ENCODE peak calls at places on chromosomes 16 and 17, in nine cellular contexts. J, P, D, A, K, B, I, W and V are unnamed samples.

GRCh38 chr17:64331946-64332493 is 58.6 kb downstream of the PECAM1 start:
- DNase-seq in I (no peak), J (no peak), B (no peak), A (no peak), P (no peak), W (no peak), K (no peak), D (peak), V (no peak)

GRCh38 chr16:14007460-14007859 is 63.7 kb upstream of the MRTFB start:
- DNase-seq in P (no peak), B (no peak), A (no peak), J (no peak), W (no peak), K (peak), D (no peak), I (no peak), V (no peak)

GRCh38 chr17:29563816-29564215 is 3.0 kb downstream of the ABHD15 start:
- DNase-seq in P (no peak), B (no peak), D (no peak), A (no peak), K (no peak), J (no peak), W (no peak), I (no peak), V (no peak)

GRCh38 chr17:34451313-34451712 is 88.3 kb upstream of the CCL1 start:
- DNase-seq in J (no peak), B (no peak), A (no peak), W (no peak), D (no peak), K (no peak), P (no peak), I (no peak), V (no peak)

GRCh38 chr17:2025622-2026309 is 632 bp upstream of the RTN4RL1 start:
- DNase-seq in B (peak), D (no peak), J (peak), K (peak), I (peak), P (no peak), W (peak), A (peak), V (no peak)

GRCh38 chr16:8958344-8958808 is 5.3 kb downstream of the USP7 start:
- DNase-seq in B (no peak), P (no peak), K (peak), I (peak), D (no peak), A (no peak), W (no peak), J (peak), V (no peak)

GRCh38 chr17:73237714-73238113 is 24.0 kb downstream of the CPSF4L start:
- DNase-seq in W (no peak), I (no peak), A (no peak), J (no peak), P (no peak), K (no peak), D (no peak), B (no peak), V (no peak)

GRCh38 chr16:23061669-23062068 is 87.6 kb downstream of the USP31 start:
- DNase-seq in A (no peak), P (no peak), J (no peak), I (no peak), W (no peak), K (peak), B (no peak), D (no peak), V (no peak)

GRCh38 chr17:68034452-68034776 is 1.1 kb upstream of the KPNA2 start:
- DNase-seq in K (no peak), A (no peak), W (no peak), I (no peak), J (no peak), D (no peak), P (no peak), B (no peak), V (no peak)

GRCh38 chr17:67594115-67594878 is 123.4 kb upstream of the NOL11 start:
- DNase-seq in D (no peak), I (no peak), A (no peak), W (no peak), J (no peak), B (no peak), P (no peak), K (no peak), V (no peak)

GRCh38 chr16:87815567-87815966 is 49.8 kb upstream of the KLHDC4 start:
- DNase-seq in K (no peak), W (no peak), J (no peak), P (no peak), I (peak), B (no peak), D (no peak), A (no peak), V (no peak)

GRCh38 chr17:78343433-78344201 is 16.3 kb downstream of the SOCS3 start:
- DNase-seq in I (no peak), K (no peak), P (no peak), D (peak), J (peak), A (no peak), B (no peak), W (no peak), V (no peak)

GRCh38 chr16:13507530-13507929 is 412.4 kb upstream of the ERCC4 start:
- DNase-seq in P (no peak), J (no peak), K (no peak), D (no peak), I (no peak), A (no peak), W (peak), B (no peak), V (no peak)

GRCh38 chr17:40779181-40779909 is 3.0 kb downstream of the KRT27 start:
- DNase-seq in B (no peak), A (no peak), K (peak), I (no peak), W (no peak), J (no peak), P (no peak), D (no peak), V (no peak)

GRCh38 chr16:14186007-14186953 is 115.2 kb downstream of the MRTFB start:
- DNase-seq in B (no peak), W (no peak), I (peak), A (no peak), K (peak), J (no peak), D (no peak), P (peak), V (no peak)

GRCh38 chr17:27339836-27340550 is 46.1 kb downstream of the WSB1 start:
- DNase-seq in P (no peak), J (peak), A (no peak), I (no peak), D (no peak), B (no peak), K (no peak), W (no peak), V (no peak)

GRCh38 chr17:29546834-29547233 is 20.0 kb downstream of the ABHD15 start:
- DNase-seq in I (no peak), B (no peak), A (no peak), J (no peak), P (no peak), K (no peak), D (no peak), W (no peak), V (no peak)

GRCh38 chr17:29911641-29912177 is 18.3 kb downstream of the SSH2 start:
- DNase-seq in K (no peak), B (no peak), I (no peak), J (no peak), A (no peak), W (no peak), D (no peak), P (no peak), V (no peak)

GRCh38 chr16:57001026-57001669 is 11.8 kb downstream of the NLRC5 start:
- DNase-seq in P (no peak), W (no peak), J (no peak), B (no peak), I (no peak), K (no peak), D (no peak), A (no peak), V (no peak)

GRCh38 chr17:73952136-73952497 is 251.4 kb upstream of the RPL38 start:
- DNase-seq in B (no peak), W (no peak), P (no peak), D (no peak), J (no peak), I (peak), A (no peak), K (no peak), V (no peak)

GRCh38 chr17:3838206-3838605 is 7.8 kb downstream of the NCBP3 start:
- DNase-seq in B (no peak), K (no peak), P (no peak), D (no peak), I (no peak), J (no peak), A (no peak), W (no peak), V (no peak)

GRCh38 chr16:65769055-65769465 is 597.4 kb upstream of the CDH5 start:
- DNase-seq in A (no peak), W (no peak), B (no peak), K (no peak), P (no peak), D (peak), J (no peak), I (no peak), V (no peak)

GRCh38 chr17:17152385-17152784 is 53.7 kb downstream of the PLD6 start:
- DNase-seq in W (no peak), A (no peak), P (no peak), J (no peak), K (peak), I (no peak), D (no peak), B (no peak), V (no peak)

GRCh38 chr16:57735755-57736418 is at the start of gene KATNB1:
- DNase-seq in A (no peak), J (no peak), D (no peak), B (no peak), I (no peak), K (peak), P (no peak), W (no peak), V (no peak)

GRCh38 chr17:74873874-74874614 is 1.2 kb upstream of the FDXR start:
- DNase-seq in A (peak), K (no peak), D (no peak), W (no peak), P (no peak), I (no peak), J (no peak), B (no peak), V (no peak)

GRCh38 chr17:57275365-57275764 is 19.0 kb downstream of the MSI2 start:
- DNase-seq in P (no peak), I (no peak), A (no peak), K (no peak), B (no peak), D (no peak), J (no peak), W (no peak), V (no peak)

GRCh38 chr16:12228607-12229499 is 252.3 kb downstream of the SNX29 start:
- DNase-seq in K (peak), I (peak), D (peak), A (peak), P (peak), W (peak), B (peak), J (peak), V (no peak)

GRCh38 chr16:81795193-81795592 is 16.1 kb downstream of the PLCG2 start:
- DNase-seq in P (no peak), I (no peak), W (no peak), J (no peak), A (no peak), D (no peak), K (no peak), B (no peak), V (no peak)

GRCh38 chr17:77385750-77386501 is 245.2 kb downstream of the SEC14L1 start:
- DNase-seq in P (no peak), A (no peak), J (no peak), I (no peak), W (no peak), K (no peak), D (no peak), B (no peak), V (no peak)

GRCh38 chr17:46795379-46795952 is 23.0 kb downstream of the WNT3 start:
- DNase-seq in B (no peak), J (no peak), I (no peak), D (no peak), A (no peak), W (no peak), K (no peak), P (no peak), V (no peak)

GRCh38 chr16:56450901-56451752 is at the start of the genes NUDT21 and OGFOD1:
- DNase-seq in P (peak), K (peak), D (peak), J (peak), W (peak), B (peak), A (peak), I (peak), V (peak)

GRCh38 chr17:82291582-82292250 is 18.2 kb upstream of the CSNK1D start:
- DNase-seq in D (no peak), W (no peak), J (no peak), K (no peak), A (no peak), I (no peak), P (no peak), B (no peak), V (no peak)

DNA sequence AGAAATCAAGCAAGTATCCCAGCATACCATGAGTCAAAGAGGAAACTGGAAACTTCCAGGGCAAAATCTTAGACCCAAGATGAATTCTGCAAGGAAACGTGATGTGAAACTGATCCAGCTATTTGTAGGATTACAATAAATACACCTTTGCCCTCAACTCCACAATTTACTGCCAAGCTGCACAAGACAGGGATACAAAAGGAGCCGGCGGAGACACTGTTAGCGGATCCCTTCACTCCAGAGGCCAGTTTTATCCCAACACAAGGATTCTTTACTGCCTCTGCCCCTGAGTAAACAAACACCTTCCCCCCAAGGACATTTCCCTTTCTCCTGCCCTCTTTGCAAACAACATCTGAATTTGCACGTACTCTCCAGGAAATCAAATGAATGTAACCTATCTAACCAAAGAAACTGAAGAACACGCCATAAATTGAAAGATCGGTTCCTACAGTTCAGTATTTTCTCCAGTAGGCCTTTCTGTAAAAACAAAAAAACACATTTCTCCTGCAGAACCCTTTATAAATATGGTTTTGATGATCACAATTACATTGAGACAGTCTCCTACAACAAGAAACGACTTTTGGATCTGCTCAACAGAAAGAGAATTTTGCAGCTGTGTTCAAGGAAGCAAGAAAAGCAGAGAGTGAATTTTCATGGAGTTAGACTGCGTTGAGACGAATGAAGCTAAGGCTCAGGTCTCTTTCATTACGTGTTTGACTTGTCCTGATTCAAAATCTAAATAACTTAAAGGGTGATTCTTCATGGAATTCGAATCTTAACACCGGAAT is 1.4 kb upstream of the CBX2 start:
- DNase-seq in I (peak), W (no peak), D (no peak), P (no peak), J (no peak), A (peak), K (no peak), B (no peak), V (no peak)
- H3K4me3 ChIP-seq in I (peak), W (no peak), D (no peak), P (no peak), J (peak), A (no peak), K (no peak), B (no peak), V (no peak)

GRCh38 chr17:4994081-4994595 is 3.2 kb downstream of the INCA1 start:
- DNase-seq in W (no peak), A (no peak), P (no peak), K (no peak), B (no peak), J (no peak), I (no peak), D (no peak), V (no peak)
- H3K4me3 ChIP-seq in W (no peak), A (no peak), P (no peak), K (no peak), B (no peak), J (no peak), I (no peak), D (no peak), V (no peak)

DNA sequence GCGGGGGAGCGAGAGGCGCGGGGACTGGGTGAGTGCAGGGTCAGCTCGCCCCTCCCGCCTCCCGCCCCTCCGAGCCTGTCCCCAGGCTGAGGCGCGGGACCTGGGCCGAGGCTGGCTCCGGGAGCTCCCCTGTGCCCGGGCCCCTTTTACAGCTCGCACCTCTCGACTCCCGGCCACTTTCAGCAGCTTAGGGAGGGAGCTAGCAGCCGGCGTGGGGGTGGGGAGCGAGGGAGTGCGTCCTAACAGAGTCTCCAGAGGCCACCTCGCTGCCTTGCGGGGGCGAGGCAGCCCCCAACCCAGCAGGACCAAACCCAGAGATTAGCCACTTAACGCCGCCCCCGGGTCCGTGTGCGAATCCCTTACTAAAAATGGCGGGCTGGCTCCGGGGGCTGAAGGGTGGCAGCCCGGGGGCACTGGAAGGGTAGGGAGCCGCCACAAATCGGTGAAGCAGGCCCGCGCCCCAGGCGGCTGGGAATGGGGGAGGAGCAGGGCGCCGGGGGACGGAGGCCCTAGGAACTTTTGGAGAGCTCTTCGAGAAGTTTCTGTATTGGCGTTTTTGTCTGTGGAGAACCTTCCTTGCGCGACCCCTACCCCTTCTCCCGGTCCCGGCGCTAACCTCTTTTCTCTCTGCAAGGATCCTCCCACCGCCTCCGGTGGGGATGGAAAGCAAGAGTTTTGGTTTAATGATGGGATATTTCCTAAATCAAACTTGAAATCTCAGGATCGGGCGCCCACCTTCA is 601 bp upstream of the IRX3 start:
- DNase-seq in A (no peak), I (no peak), P (no peak), J (no peak), K (peak), B (peak), D (no peak), W (peak), V (no peak)
- H3K4me3 ChIP-seq in A (peak), I (peak), P (no peak), J (no peak), K (peak), B (peak), D (peak), W (peak), V (peak)

GRCh38 chr16:30473231-30474061 is 904 bp downstream of the ITGAL start:
- DNase-seq in A (no peak), I (no peak), P (no peak), D (peak), K (no peak), J (peak), B (no peak), W (no peak), V (no peak)
- H3K4me3 ChIP-seq in A (no peak), I (no peak), P (no peak), D (peak), K (no peak), J (peak), B (no peak), W (no peak), V (no peak)

GRCh38 chr16:85898521-85899442 is at the start of gene IRF8:
- DNase-seq in W (peak), K (no peak), P (no peak), I (peak), A (peak), B (peak), J (peak), D (no peak), V (no peak)
- H3K4me3 ChIP-seq in W (peak), K (no peak), P (peak), I (peak), A (peak), B (peak), J (peak), D (peak), V (peak)

GRCh38 chr16:4783951-4784336 is 4.2 kb downstream of the SEPTIN12 start:
- DNase-seq in J (no peak), A (no peak), I (no peak), W (no peak), K (no peak), P (no peak), D (no peak), B (no peak), V (no peak)
- H3K4me3 ChIP-seq in J (no peak), A (no peak), I (no peak), W (no peak), K (no peak), P (no peak), D (no peak), B (no peak), V (no peak)

GRCh38 chr16:68233835-68234187 is 2.1 kb downstream of the ESRP2 start:
- DNase-seq in I (no peak), A (no peak), K (peak), B (no peak), D (no peak), P (no peak), W (no peak), J (no peak), V (no peak)

GRCh38 chr16:68235105-68235881 is 634 bp downstream of the ESRP2 start:
- DNase-seq in D (no peak), B (no peak), J (no peak), A (no peak), P (no peak), W (peak), K (no peak), I (peak), V (no peak)

GRCh38 chr16:68235882-68236803 is at the start of gene ESRP2:
- DNase-seq in I (peak), W (peak), K (no peak), D (no peak), J (no peak), P (no peak), A (no peak), B (peak), V (no peak)

GRCh38 chr16:68233085-68233834 is 2.7 kb downstream of the ESRP2 start:
- DNase-seq in K (no peak), J (no peak), I (no peak), D (no peak), A (no peak), P (no peak), W (no peak), B (no peak), V (no peak)

GRCh38 chr16:68234188-68235104 is 1.5 kb downstream of the ESRP2 start:
- DNase-seq in J (no peak), I (no peak), K (no peak), B (peak), P (no peak), D (peak), A (no peak), W (peak), V (no peak)
- H3K4me3 ChIP-seq in J (no peak), I (peak), K (no peak), B (no peak), P (no peak), D (no peak), A (no peak), W (peak), V (peak)